ENCODE peak calls at places on chromosomes 11 and 22, in six cellular contexts. One of them, this sample, is unnamed.

GRCh38 chr11:67271548-67272284 is 5.4 kb downstream of the GRK2 start:
- DNase-seq in adrenal gland: no peak
- DNase-seq in neural progenitor cell: no peak
- DNase-seq in psoas muscle: peak; percentile 71
- DNase-seq in CD4-positive, CD25-positive, alpha-beta regulatory T cell: peak; percentile 84
- DNase-seq in CD8-positive, alpha-beta memory T cell: peak; percentile 68
- DNase-seq in this sample: peak; percentile 4

GRCh38 chr11:73469401-73469800 is 93.2 kb downstream of the RELT start:
- DNase-seq in adrenal gland: no peak
- DNase-seq in neural progenitor cell: no peak
- DNase-seq in psoas muscle: no peak
- DNase-seq in CD4-positive, CD25-positive, alpha-beta regulatory T cell: no peak
- DNase-seq in CD8-positive, alpha-beta memory T cell: no peak
- DNase-seq in this sample: no peak

GRCh38 chr22:17370036-17370765 is 941 bp downstream of the CECR2 start:
- DNase-seq in adrenal gland: no peak
- DNase-seq in neural progenitor cell: peak; percentile 76
- DNase-seq in psoas muscle: peak; percentile 70
- DNase-seq in CD4-positive, CD25-positive, alpha-beta regulatory T cell: no peak
- DNase-seq in CD8-positive, alpha-beta memory T cell: no peak
- DNase-seq in this sample: peak; percentile 67

GRCh38 chr11:76790251-76790650 is 7.1 kb downstream of the TSKU start:
- DNase-seq in adrenal gland: peak; percentile 6
- DNase-seq in neural progenitor cell: no peak
- DNase-seq in psoas muscle: peak; percentile 46
- DNase-seq in CD4-positive, CD25-positive, alpha-beta regulatory T cell: no peak
- DNase-seq in CD8-positive, alpha-beta memory T cell: no peak
- DNase-seq in this sample: no peak

GRCh38 chr11:74683941-74684481 is 47.2 kb downstream of the CHRDL2 start:
- DNase-seq in adrenal gland: no peak
- DNase-seq in neural progenitor cell: no peak
- DNase-seq in psoas muscle: peak; percentile 48
- DNase-seq in CD4-positive, CD25-positive, alpha-beta regulatory T cell: no peak
- DNase-seq in CD8-positive, alpha-beta memory T cell: no peak
- DNase-seq in this sample: no peak

GRCh38 chr11:132202621-132203020 is 832.2 kb downstream of the NTM start:
- DNase-seq in adrenal gland: no peak
- DNase-seq in neural progenitor cell: no peak
- DNase-seq in psoas muscle: no peak
- DNase-seq in CD4-positive, CD25-positive, alpha-beta regulatory T cell: no peak
- DNase-seq in CD8-positive, alpha-beta memory T cell: no peak
- DNase-seq in this sample: no peak

GRCh38 chr11:73652856-73653559 is 6.6 kb downstream of the PLEKHB1 start:
- DNase-seq in adrenal gland: no peak
- DNase-seq in neural progenitor cell: no peak
- DNase-seq in psoas muscle: no peak
- DNase-seq in CD4-positive, CD25-positive, alpha-beta regulatory T cell: no peak
- DNase-seq in CD8-positive, alpha-beta memory T cell: no peak
- DNase-seq in this sample: no peak

GRCh38 chr11:64239662-64240466 is 1.0 kb upstream of the FKBP2 start:
- DNase-seq in adrenal gland: peak; percentile 73
- DNase-seq in neural progenitor cell: no peak
- DNase-seq in psoas muscle: peak; percentile 61
- DNase-seq in CD4-positive, CD25-positive, alpha-beta regulatory T cell: no peak
- DNase-seq in CD8-positive, alpha-beta memory T cell: no peak
- DNase-seq in this sample: peak; percentile 49

GRCh38 chr11:19714387-19715363 is 2.0 kb downstream of the NAV2 start:
- DNase-seq in adrenal gland: peak; percentile 17
- DNase-seq in neural progenitor cell: peak; percentile 49
- DNase-seq in psoas muscle: peak; percentile 67
- DNase-seq in CD4-positive, CD25-positive, alpha-beta regulatory T cell: no peak
- DNase-seq in CD8-positive, alpha-beta memory T cell: no peak
- DNase-seq in this sample: peak; percentile 35

GRCh38 chr22:26239561-26239960 is 70.3 kb downstream of the SEZ6L start:
- DNase-seq in adrenal gland: peak; percentile 55
- DNase-seq in neural progenitor cell: no peak
- DNase-seq in psoas muscle: no peak
- DNase-seq in CD4-positive, CD25-positive, alpha-beta regulatory T cell: no peak
- DNase-seq in CD8-positive, alpha-beta memory T cell: no peak
- DNase-seq in this sample: no peak

DNA sequence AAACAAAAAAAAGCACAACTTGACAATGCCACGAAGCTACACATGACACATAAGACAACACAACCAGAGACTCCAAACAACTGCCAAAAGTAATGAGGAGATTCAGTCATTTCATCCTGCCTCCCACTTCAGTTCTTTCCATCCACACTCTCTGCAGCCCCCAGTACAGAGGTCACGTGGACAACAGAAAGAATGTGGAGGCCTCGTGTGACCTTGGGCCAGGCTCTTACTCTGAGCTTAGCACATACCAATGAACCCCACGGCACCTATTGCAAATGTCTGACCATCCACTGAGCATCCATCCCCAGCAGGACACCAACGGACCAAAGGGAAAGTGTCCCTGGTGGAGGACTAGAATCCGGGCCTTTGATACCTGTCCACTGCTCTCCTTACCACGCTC is 12.5 kb downstream of the CBX7 start:
- DNase-seq in adrenal gland: no peak
- DNase-seq in neural progenitor cell: no peak
- DNase-seq in psoas muscle: no peak
- DNase-seq in CD4-positive, CD25-positive, alpha-beta regulatory T cell: no peak
- DNase-seq in CD8-positive, alpha-beta memory T cell: no peak
- DNase-seq in this sample: no peak
- H3K9me3 ChIP-seq in adrenal gland: no peaks in the 10 kb centered on the region
- H3K9me3 ChIP-seq in neural progenitor cell: no peaks in the 10 kb centered on the region
- H3K9me3 ChIP-seq in psoas muscle: no peaks in the 10 kb centered on the region
- H3K9me3 ChIP-seq in CD4-positive, CD25-positive, alpha-beta regulatory T cell: no peaks in the 10 kb centered on the region
- H3K9me3 ChIP-seq in CD8-positive, alpha-beta memory T cell: no peaks in the 10 kb centered on the region
- H3K9me3 ChIP-seq in this sample: no peaks in the 10 kb centered on the region

GRCh38 chr11:14346303-14346702 is 12.7 kb downstream of the RRAS2 start:
- DNase-seq in adrenal gland: no peak
- DNase-seq in neural progenitor cell: no peak
- DNase-seq in psoas muscle: no peak
- DNase-seq in CD4-positive, CD25-positive, alpha-beta regulatory T cell: no peak
- DNase-seq in CD8-positive, alpha-beta memory T cell: no peak
- DNase-seq in this sample: no peak
- H3K9me3 ChIP-seq in adrenal gland: no peaks in the 10 kb centered on the region
- H3K9me3 ChIP-seq in neural progenitor cell: no peaks in the 10 kb centered on the region
- H3K9me3 ChIP-seq in psoas muscle: no peaks in the 10 kb centered on the region
- H3K9me3 ChIP-seq in CD4-positive, CD25-positive, alpha-beta regulatory T cell: no peaks in the 10 kb centered on the region
- H3K9me3 ChIP-seq in CD8-positive, alpha-beta memory T cell: no peaks in the 10 kb centered on the region
- H3K9me3 ChIP-seq in this sample: no peaks in the 10 kb centered on the region

GRCh38 chr22:29762263-29762662 is 4.5 kb downstream of the ZMAT5 start:
- DNase-seq in adrenal gland: no peak
- DNase-seq in neural progenitor cell: no peak
- DNase-seq in psoas muscle: no peak
- DNase-seq in CD4-positive, CD25-positive, alpha-beta regulatory T cell: no peak
- DNase-seq in CD8-positive, alpha-beta memory T cell: no peak
- DNase-seq in this sample: no peak
- H3K9me3 ChIP-seq in adrenal gland: no peaks in the 10 kb centered on the region
- H3K9me3 ChIP-seq in neural progenitor cell: no peaks in the 10 kb centered on the region
- H3K9me3 ChIP-seq in psoas muscle: no peaks in the 10 kb centered on the region
- H3K9me3 ChIP-seq in CD4-positive, CD25-positive, alpha-beta regulatory T cell: no peaks in the 10 kb centered on the region
- H3K9me3 ChIP-seq in CD8-positive, alpha-beta memory T cell: no peaks in the 10 kb centered on the region
- H3K9me3 ChIP-seq in this sample: no peaks in the 10 kb centered on the region

GRCh38 chr22:48305726-48306235 is 1521.9 kb downstream of the BRD1 start:
- DNase-seq in adrenal gland: no peak
- DNase-seq in neural progenitor cell: no peak
- DNase-seq in psoas muscle: no peak
- DNase-seq in CD4-positive, CD25-positive, alpha-beta regulatory T cell: no peak
- DNase-seq in CD8-positive, alpha-beta memory T cell: no peak
- DNase-seq in this sample: no peak
- H3K9me3 ChIP-seq in adrenal gland: no peaks in the 10 kb centered on the region
- H3K9me3 ChIP-seq in neural progenitor cell: no peaks in the 10 kb centered on the region
- H3K9me3 ChIP-seq in psoas muscle: no peaks in the 10 kb centered on the region
- H3K9me3 ChIP-seq in CD4-positive, CD25-positive, alpha-beta regulatory T cell: no peaks in the 10 kb centered on the region
- H3K9me3 ChIP-seq in CD8-positive, alpha-beta memory T cell: no peaks in the 10 kb centered on the region
- H3K9me3 ChIP-seq in this sample: no peaks in the 10 kb centered on the region

DNA sequence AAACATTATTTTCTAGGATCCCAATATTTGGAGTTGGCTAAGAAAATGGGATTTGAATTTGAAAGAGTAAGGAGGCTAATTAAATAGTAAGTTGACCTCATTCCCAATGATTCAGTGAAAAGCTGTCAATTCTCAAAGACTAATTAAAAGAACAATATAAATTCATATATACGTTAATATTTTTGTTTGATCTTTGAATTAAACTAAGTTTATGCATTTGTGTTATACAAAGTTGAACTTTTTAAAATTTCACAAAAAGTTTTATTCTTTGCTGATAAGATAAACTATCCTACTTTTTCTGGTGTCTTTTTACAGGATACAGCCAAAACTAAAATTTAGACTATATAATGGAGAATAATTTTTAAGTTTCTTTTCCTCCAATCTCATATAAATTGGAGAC is at the start of gene OR5L1:
- DNase-seq in adrenal gland: no peak
- DNase-seq in neural progenitor cell: no peak
- DNase-seq in psoas muscle: no peak
- DNase-seq in CD4-positive, CD25-positive, alpha-beta regulatory T cell: no peak
- DNase-seq in CD8-positive, alpha-beta memory T cell: no peak
- DNase-seq in this sample: no peak
- H3K9me3 ChIP-seq in adrenal gland: no peaks in the 10 kb centered on the region
- H3K9me3 ChIP-seq in neural progenitor cell: peaks cover 31% of the 10 kb centered on the region
- H3K9me3 ChIP-seq in psoas muscle: no peaks in the 10 kb centered on the region
- H3K9me3 ChIP-seq in CD4-positive, CD25-positive, alpha-beta regulatory T cell: peaks cover 5% of the 10 kb centered on the region
- H3K9me3 ChIP-seq in CD8-positive, alpha-beta memory T cell: no peaks in the 10 kb centered on the region
- H3K9me3 ChIP-seq in this sample: no peaks in the 10 kb centered on the region

DNA sequence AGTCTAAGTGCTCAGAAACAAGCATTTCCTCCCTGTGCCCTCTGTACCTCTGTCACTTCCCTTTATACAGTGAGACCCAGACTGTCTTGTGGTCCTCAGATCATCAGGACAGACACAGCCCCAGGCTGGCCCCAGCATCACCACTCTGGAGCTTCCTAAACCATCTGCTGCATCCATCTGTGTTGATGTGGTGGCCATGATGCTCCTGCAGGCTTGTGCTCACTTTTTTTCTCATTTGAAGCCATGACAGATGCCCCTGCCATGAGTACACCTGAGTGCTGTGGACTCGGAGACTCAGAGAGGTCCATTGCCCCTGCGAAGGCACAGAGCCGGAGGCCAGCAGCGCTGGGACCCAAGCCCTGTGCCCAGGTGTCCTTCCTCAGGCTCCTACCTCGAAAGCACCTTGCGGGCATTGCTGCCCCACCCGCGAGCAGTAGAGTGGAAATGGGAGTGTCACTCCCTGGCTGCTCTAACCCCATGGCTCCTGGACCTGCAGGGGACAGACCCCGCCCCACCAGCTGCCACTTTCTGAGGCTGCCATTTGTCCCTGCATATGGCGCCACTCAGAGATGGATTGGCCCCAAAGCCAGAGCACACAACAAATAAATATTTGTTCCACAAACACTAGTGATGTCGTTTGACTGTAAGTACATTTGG is 593.5 kb downstream of the TBC1D22A start:
- DNase-seq in adrenal gland: no peak
- DNase-seq in neural progenitor cell: no peak
- DNase-seq in psoas muscle: peak; percentile 36
- DNase-seq in CD4-positive, CD25-positive, alpha-beta regulatory T cell: no peak
- DNase-seq in CD8-positive, alpha-beta memory T cell: no peak
- DNase-seq in this sample: peak; percentile 32
- H3K9me3 ChIP-seq in adrenal gland: no peaks in the 10 kb centered on the region
- H3K9me3 ChIP-seq in neural progenitor cell: peaks cover 10% of the 10 kb centered on the region
- H3K9me3 ChIP-seq in psoas muscle: no peaks in the 10 kb centered on the region
- H3K9me3 ChIP-seq in CD4-positive, CD25-positive, alpha-beta regulatory T cell: no peaks in the 10 kb centered on the region
- H3K9me3 ChIP-seq in CD8-positive, alpha-beta memory T cell: no peaks in the 10 kb centered on the region
- H3K9me3 ChIP-seq in this sample: no peaks in the 10 kb centered on the region

GRCh38 chr22:44932493-44932892 is 77.3 kb downstream of the PHF21B start:
- DNase-seq in adrenal gland: no peak
- DNase-seq in neural progenitor cell: no peak
- DNase-seq in psoas muscle: peak; percentile 35
- DNase-seq in CD4-positive, CD25-positive, alpha-beta regulatory T cell: no peak
- DNase-seq in CD8-positive, alpha-beta memory T cell: no peak
- DNase-seq in this sample: no peak
- H3K9me3 ChIP-seq in adrenal gland: no peaks in the 10 kb centered on the region
- H3K9me3 ChIP-seq in neural progenitor cell: no peaks in the 10 kb centered on the region
- H3K9me3 ChIP-seq in psoas muscle: no peaks in the 10 kb centered on the region
- H3K9me3 ChIP-seq in CD4-positive, CD25-positive, alpha-beta regulatory T cell: no peaks in the 10 kb centered on the region
- H3K9me3 ChIP-seq in CD8-positive, alpha-beta memory T cell: no peaks in the 10 kb centered on the region
- H3K9me3 ChIP-seq in this sample: no peaks in the 10 kb centered on the region

GRCh38 chr22:27786253-27786898 is 15.2 kb downstream of the MN1 start:
- DNase-seq in adrenal gland: no peak
- DNase-seq in neural progenitor cell: no peak
- DNase-seq in psoas muscle: no peak
- DNase-seq in CD4-positive, CD25-positive, alpha-beta regulatory T cell: no peak
- DNase-seq in CD8-positive, alpha-beta memory T cell: no peak
- DNase-seq in this sample: no peak
- H3K9me3 ChIP-seq in adrenal gland: no peaks in the 10 kb centered on the region
- H3K9me3 ChIP-seq in neural progenitor cell: no peaks in the 10 kb centered on the region
- H3K9me3 ChIP-seq in psoas muscle: no peaks in the 10 kb centered on the region
- H3K9me3 ChIP-seq in CD4-positive, CD25-positive, alpha-beta regulatory T cell: no peaks in the 10 kb centered on the region
- H3K9me3 ChIP-seq in CD8-positive, alpha-beta memory T cell: no peaks in the 10 kb centered on the region
- H3K9me3 ChIP-seq in this sample: no peaks in the 10 kb centered on the region

GRCh38 chr11:94217705-94218104 is 86.7 kb upstream of the IZUMO1R start:
- DNase-seq in adrenal gland: no peak
- DNase-seq in neural progenitor cell: no peak
- DNase-seq in psoas muscle: no peak
- DNase-seq in CD4-positive, CD25-positive, alpha-beta regulatory T cell: no peak
- DNase-seq in CD8-positive, alpha-beta memory T cell: no peak
- DNase-seq in this sample: no peak

GRCh38 chr11:94219771-94220170 is 84.6 kb upstream of the IZUMO1R start:
- DNase-seq in adrenal gland: no peak
- DNase-seq in neural progenitor cell: no peak
- DNase-seq in psoas muscle: no peak
- DNase-seq in CD4-positive, CD25-positive, alpha-beta regulatory T cell: no peak
- DNase-seq in CD8-positive, alpha-beta memory T cell: no peak
- DNase-seq in this sample: no peak

GRCh38 chr11:94212898-94213297 is 84.3 kb downstream of the PANX1 start:
- DNase-seq in adrenal gland: no peak
- DNase-seq in neural progenitor cell: no peak
- DNase-seq in psoas muscle: no peak
- DNase-seq in CD4-positive, CD25-positive, alpha-beta regulatory T cell: no peak
- DNase-seq in CD8-positive, alpha-beta memory T cell: no peak
- DNase-seq in this sample: no peak

GRCh38 chr11:94224078-94224477 is 80.3 kb upstream of the IZUMO1R start:
- DNase-seq in adrenal gland: no peak
- DNase-seq in neural progenitor cell: no peak
- DNase-seq in psoas muscle: no peak
- DNase-seq in CD4-positive, CD25-positive, alpha-beta regulatory T cell: no peak
- DNase-seq in CD8-positive, alpha-beta memory T cell: no peak
- DNase-seq in this sample: no peak

DNA sequence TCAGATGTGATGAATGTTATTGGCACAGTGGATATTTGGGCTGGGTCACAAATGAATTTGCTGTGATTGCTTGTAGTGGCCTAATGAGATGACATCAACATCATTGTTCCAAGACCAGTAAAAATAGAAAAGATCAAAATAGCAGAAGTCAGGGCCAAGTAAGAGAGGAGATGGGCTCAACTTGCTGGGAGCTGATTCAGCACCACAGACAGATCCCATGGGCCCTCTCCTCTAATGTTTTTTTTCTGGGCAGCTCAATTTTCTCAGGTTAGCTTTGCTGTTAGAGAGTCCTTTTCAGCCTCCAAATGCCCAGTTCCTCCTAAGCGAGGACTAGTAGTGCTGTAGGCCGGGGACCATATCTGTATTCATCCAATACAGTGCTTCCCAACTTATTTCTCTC is 86.0 kb upstream of the IZUMO1R start:
- DNase-seq in adrenal gland: no peak
- DNase-seq in neural progenitor cell: peak; percentile 27
- DNase-seq in psoas muscle: no peak
- DNase-seq in CD4-positive, CD25-positive, alpha-beta regulatory T cell: no peak
- DNase-seq in CD8-positive, alpha-beta memory T cell: no peak
- DNase-seq in this sample: no peak
- H3K9me3 ChIP-seq in adrenal gland: no peaks in the 10 kb centered on the region
- H3K9me3 ChIP-seq in neural progenitor cell: no peaks in the 10 kb centered on the region
- H3K9me3 ChIP-seq in psoas muscle: peaks cover 2% of the 10 kb centered on the region
- H3K9me3 ChIP-seq in CD4-positive, CD25-positive, alpha-beta regulatory T cell: peaks cover 13% of the 10 kb centered on the region
- H3K9me3 ChIP-seq in CD8-positive, alpha-beta memory T cell: peaks cover 18% of the 10 kb centered on the region
- H3K9me3 ChIP-seq in this sample: no peaks in the 10 kb centered on the region

This sample was measured in pancreas.